ENCODE peak calls at places on chromosomes 7 and 10, in four cellular contexts. N is cardiac muscle cell, W is heart right ventricle, B is brain microvascular endothelial cell. T is an unnamed sample.
A peak's percentile ranks its signal among the peaks of the same experiment; 100 is the strongest.

GRCh38 chr7:625376-625971 is 101.0 kb upstream of the DNAAF5 start:
- DNase-seq in N (no peak), W (no peak), B (no peak), T (no peak)

GRCh38 chr7:42156541-42156865 is 80.5 kb downstream of the GLI3 start:
- DNase-seq in N (no peak), W (no peak), B (no peak), T (no peak)

GRCh38 chr10:114310346-114310745 is 71.3 kb downstream of the VWA2 start:
- DNase-seq in N (no peak), W (no peak), B (no peak), T (no peak)

GRCh38 chr10:97101166-97101940 is 84.4 kb downstream of the SLIT1 start:
- DNase-seq in N (no peak), W (no peak), B (no peak), T (no peak)

GRCh38 chr10:27413387-27413786 is 90.7 kb upstream of the RAB18 start:
- DNase-seq in N (no peak), W (no peak), B (no peak), T (no peak)

GRCh38 chr7:99791667-99792356 is 7.8 kb upstream of the CYP3A4 start:
- DNase-seq in N (no peak), W (no peak), B (no peak), T (no peak)

GRCh38 chr7:30027915-30028748 is at the start of gene PLEKHA8:
- DNase-seq in N (peak; percentile 94), W (peak; percentile 91), B (peak; percentile 73), T (peak; percentile 96)

GRCh38 chr10:86079088-86079487 is 287.5 kb downstream of the GRID1 start:
- DNase-seq in N (no peak), W (no peak), B (no peak), T (no peak)

GRCh38 chr7:285731-286130 is 4.2 kb upstream of the FOXL3 start:
- DNase-seq in N (no peak), W (no peak), B (no peak), T (no peak)

GRCh38 chr10:99854860-99855259 is 72.4 kb downstream of the ABCC2 start:
- DNase-seq in N (peak; percentile 71), W (no peak), B (peak; percentile 81), T (no peak)

GRCh38 chr10:33381897-33382578 is 47.6 kb upstream of the NRP1 start:
- DNase-seq in N (no peak), W (no peak), B (no peak), T (no peak)

GRCh38 chr7:116630357-116630756 is 41.6 kb upstream of the MET start:
- DNase-seq in N (no peak), W (no peak), B (no peak), T (no peak)

GRCh38 chr7:21041252-21041651 is 254.6 kb upstream of the SP8 start:
- DNase-seq in N (no peak), W (no peak), B (no peak), T (no peak)

GRCh38 chr10:100830728-100831110 is 82.0 kb upstream of the SLF2 start:
- DNase-seq in N (no peak), W (no peak), B (no peak), T (no peak)

GRCh38 chr10:56349611-56350010 is 11.4 kb downstream of the ZWINT start:
- DNase-seq in N (no peak), W (no peak), B (no peak), T (no peak)

GRCh38 chr10:57222603-57223002 is 861.5 kb upstream of the ZWINT start:
- DNase-seq in N (no peak), W (no peak), B (no peak), T (no peak)

GRCh38 chr7:85554294-85554877 is 367.5 kb upstream of the SEMA3D start:
- DNase-seq in N (peak; percentile 70), W (no peak), B (peak; percentile 73), T (peak; percentile 2)

GRCh38 chr10:124342821-124343170 is 75.9 kb downstream of the OAT start:
- DNase-seq in N (no peak), W (no peak), B (no peak), T (no peak)

GRCh38 chr7:64907641-64908326 is 4.7 kb downstream of the ZNF273 start:
- DNase-seq in N (no peak), W (no peak), B (peak; percentile 12), T (no peak)

GRCh38 chr10:6498771-6499170 is 81.3 kb downstream of the PRKCQ start:
- DNase-seq in N (no peak), W (no peak), B (no peak), T (no peak)

GRCh38 chr10:57979466-57979865 is 288.2 kb downstream of the IPMK start:
- DNase-seq in N (no peak), W (no peak), B (peak; percentile 34), T (no peak)

GRCh38 chr10:38174341-38174740 is 80.2 kb downstream of the ZNF37A start:
- DNase-seq in N (no peak), W (no peak), B (no peak), T (no peak)

GRCh38 chr10:77602913-77603528 is 34.6 kb downstream of the KCNMA1 start:
- DNase-seq in N (no peak), W (no peak), B (no peak), T (no peak)

GRCh38 chr10:58570307-58570723 is 57.6 kb downstream of the BICC1 start:
- DNase-seq in N (no peak), W (no peak), B (no peak), T (no peak)

GRCh38 chr7:155644971-155645509 is 579 bp downstream of the RBM33 start:
- DNase-seq in N (peak; percentile 45), W (no peak), B (peak; percentile 12), T (no peak)

GRCh38 chr10:132562177-132562915 is 24.8 kb downstream of the INPP5A start:
- DNase-seq in N (no peak), W (no peak), B (no peak), T (no peak)

GRCh38 chr10:128257404-128257803 is 131.2 kb upstream of the MKI67 start:
- DNase-seq in N (no peak), W (no peak), B (no peak), T (no peak)

GRCh38 chr7:101163281-101164070 is 1.9 kb downstream of the VGF start:
- DNase-seq in N (no peak), W (no peak), B (no peak), T (peak; percentile 40)

GRCh38 chr7:120089968-120090367 is 183.0 kb upstream of the KCND2 start:
- DNase-seq in N (no peak), W (no peak), B (no peak), T (no peak)

GRCh38 chr10:104802941-104803340 is 161.9 kb downstream of the SORCS3 start:
- DNase-seq in N (no peak), W (no peak), B (no peak), T (no peak)

GRCh38 chr7:17965600-17965999 is 25.3 kb upstream of the SNX13 start:
- DNase-seq in N (no peak), W (no peak), B (peak; percentile 84), T (no peak)

GRCh38 chr7:922334-923107 is 32.0 kb downstream of the ADAP1 start:
- DNase-seq in N (no peak), W (no peak), B (no peak), T (no peak)

GRCh38 chr10:66772511-66772910 is 153.3 kb upstream of the LRRTM3 start:
- DNase-seq in N (no peak), W (no peak), B (no peak), T (no peak)

GRCh38 chr10:108204528-108205313 is 1040.2 kb upstream of the SORCS1 start:
- DNase-seq in N (peak; percentile 76), W (no peak), B (no peak), T (peak; percentile 4)

GRCh38 chr10:88347022-88347421 is 236.1 kb downstream of the RNLS start:
- DNase-seq in N (peak; percentile 93), W (no peak), B (no peak), T (no peak)

DNA sequence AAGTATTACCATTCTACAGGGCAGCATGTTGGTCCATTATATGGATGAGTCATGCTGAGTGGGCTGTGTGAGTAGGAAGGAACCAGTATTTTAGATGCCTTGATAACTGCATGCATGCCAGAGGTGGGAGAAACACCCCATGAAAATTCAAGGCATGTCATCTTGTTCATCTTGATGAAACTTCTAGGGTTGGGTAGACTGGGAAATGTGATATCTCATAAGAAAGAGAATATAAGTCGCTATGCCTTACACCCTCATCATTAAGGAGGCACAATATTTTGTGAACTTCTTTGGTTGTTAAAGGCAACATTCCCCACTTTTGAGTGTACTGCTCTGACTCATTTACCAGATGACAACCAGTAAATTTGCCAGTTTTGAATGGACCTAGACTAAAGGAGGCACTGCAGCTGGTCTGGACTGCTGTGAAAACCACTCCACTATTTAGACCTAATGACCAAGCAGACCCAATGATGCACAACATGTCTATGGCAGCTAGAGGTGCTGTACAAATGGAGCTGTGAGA is 48.0 kb downstream of the ZNF365 start:
- DNase-seq in N (no peak), W (no peak), B (peak; percentile 62), T (no peak)
- TF ChIP-seq CTCF in N (no peak), W (no peak), B (peak; percentile 48), T (no peak)

GRCh38 chr7:146119016-146119415 is 2.4 kb downstream of the CNTNAP2 start:
- DNase-seq in N (no peak), W (no peak), B (no peak), T (no peak)
- TF ChIP-seq CTCF in N (no peak), W (no peak), B (no peak), T (no peak)

GRCh38 chr7:144670251-144670650 is 165.6 kb downstream of the TPK1 start:
- DNase-seq in N (no peak), W (no peak), B (no peak), T (no peak)
- TF ChIP-seq CTCF in N (peak; percentile 28), W (no peak), B (peak; percentile 10), T (no peak)

GRCh38 chr7:90933984-90934383 is 330.2 kb upstream of the FZD1 start:
- DNase-seq in N (no peak), W (no peak), B (no peak), T (no peak)

GRCh38 chr7:90933041-90933440 is 331.2 kb upstream of the FZD1 start:
- DNase-seq in N (no peak), W (no peak), B (no peak), T (no peak)

DNA sequence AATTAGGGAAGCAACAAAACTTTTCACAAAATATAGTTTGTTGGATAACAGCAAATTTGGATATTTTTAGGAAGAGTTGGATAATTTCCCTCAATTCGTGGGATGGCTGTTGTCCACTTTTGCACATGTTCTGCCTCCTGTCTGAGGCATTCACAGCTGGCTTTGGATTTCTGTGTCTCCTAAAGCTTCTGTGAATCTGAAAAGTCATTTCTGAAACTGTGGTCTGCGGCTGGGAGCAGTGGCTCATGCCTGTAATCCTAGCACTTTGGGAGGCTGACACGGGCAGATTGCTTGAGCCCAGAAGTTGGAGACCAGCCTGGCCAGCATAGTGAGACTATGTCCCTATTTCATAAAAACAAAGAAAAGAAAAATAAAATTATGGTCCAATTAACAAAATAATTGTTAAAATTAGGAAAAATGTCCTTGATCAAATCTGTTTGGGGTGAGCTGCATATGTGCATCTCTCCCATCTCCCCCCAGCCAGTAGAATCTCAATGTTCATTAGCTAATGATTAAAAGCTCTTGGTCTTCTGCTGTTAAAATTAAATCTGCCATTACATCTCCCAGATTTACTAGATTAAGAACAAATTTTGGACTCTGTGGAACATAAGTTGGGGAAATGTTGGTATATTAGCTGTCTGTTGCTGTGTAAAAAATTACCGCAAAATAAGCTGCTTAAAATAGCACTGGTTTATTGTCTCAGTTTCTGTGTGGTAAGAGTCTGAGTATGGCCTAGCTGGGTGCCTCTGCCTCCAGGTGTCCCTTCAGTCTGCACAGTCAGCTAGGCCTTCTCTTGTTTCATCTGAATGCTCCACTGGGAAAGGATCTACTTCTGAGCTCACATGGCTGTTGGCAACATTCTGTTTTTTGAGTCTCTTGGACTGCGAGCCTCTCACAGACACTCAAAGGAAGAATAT is 332.0 kb upstream of the FZD1 start:
- DNase-seq in N (no peak), W (no peak), B (no peak), T (no peak)
- TF ChIP-seq CTCF in N (no peak), W (no peak), B (no peak), T (no peak)

T was measured in neural crest cell.